ENCODE peak calls at places on chromosomes 12 and 14, in nine cellular contexts. J, V, F, L, E, T, O, S and A are unnamed samples.

GRCh38 chr12:10392394-10392930 is 2.6 kb upstream of the KLRK1 start:
- DNase-seq in J (no peak), V (no peak), F (peak; percentile 58), L (peak; percentile 88), E (peak; percentile 33), T (no peak), O (peak; percentile 77), S (peak; percentile 86), A (peak; percentile 74)

GRCh38 chr12:8687846-8688601 is 9.8 kb upstream of the RIMKLB start:
- DNase-seq in J (no peak), V (no peak), F (no peak), L (peak; percentile 79), E (peak; percentile 25), T (no peak), O (no peak), S (peak; percentile 80), A (peak; percentile 56)

GRCh38 chr12:31804185-31804504 is 75.3 kb upstream of the AMN1 start:
- DNase-seq in J (no peak), V (no peak), F (no peak), L (no peak), E (no peak), T (no peak), O (no peak), S (no peak), A (no peak)

GRCh38 chr14:36845346-36846042 is 183.8 kb downstream of the PAX9 start:
- DNase-seq in J (no peak), V (no peak), F (no peak), L (no peak), E (no peak), T (no peak), O (no peak), S (no peak), A (no peak)

GRCh38 chr14:77061630-77062029 is 33.1 kb upstream of the IRF2BPL start:
- DNase-seq in J (no peak), V (no peak), F (no peak), L (no peak), E (no peak), T (no peak), O (no peak), S (no peak), A (no peak)

GRCh38 chr12:103620395-103620794 is 33.3 kb downstream of the STAB2 start:
- DNase-seq in J (no peak), V (no peak), F (no peak), L (no peak), E (no peak), T (no peak), O (no peak), S (no peak), A (no peak)

GRCh38 chr14:78401866-78402265 is 231.7 kb downstream of the NRXN3 start:
- DNase-seq in J (no peak), V (no peak), F (no peak), L (peak; percentile 14), E (no peak), T (no peak), O (no peak), S (no peak), A (no peak)

GRCh38 chr14:100131181-100131580 is 28.3 kb downstream of the DEGS2 start:
- DNase-seq in J (no peak), V (no peak), F (no peak), L (no peak), E (peak; percentile 63), T (no peak), O (no peak), S (no peak), A (peak; percentile 56)

GRCh38 chr14:69005432-69006148 is 26.5 kb upstream of the ACTN1 start:
- DNase-seq in J (no peak), V (no peak), F (no peak), L (peak; percentile 88), E (peak; percentile 57), T (peak; percentile 56), O (no peak), S (peak; percentile 94), A (peak; percentile 53)

GRCh38 chr14:101862177-101862576 is 100.7 kb downstream of the PPP2R5C start:
- DNase-seq in J (no peak), V (no peak), F (no peak), L (no peak), E (no peak), T (no peak), O (no peak), S (peak; percentile 59), A (no peak)

GRCh38 chr12:52949413-52950331 is 754 bp downstream of the KRT18 start:
- DNase-seq in J (no peak), V (no peak), F (no peak), L (peak; percentile 93), E (peak; percentile 94), T (no peak), O (no peak), S (peak; percentile 97), A (peak; percentile 80)

GRCh38 chr12:116861331-116861730 is 19.9 kb downstream of the HRK start:
- DNase-seq in J (peak; percentile 22), V (peak; percentile 11), F (peak; percentile 49), L (no peak), E (no peak), T (no peak), O (peak; percentile 43), S (peak; percentile 93), A (no peak)

GRCh38 chr14:41605550-41606248 is 977 bp upstream of the LRFN5 start:
- DNase-seq in J (peak; percentile 10), V (no peak), F (no peak), L (no peak), E (no peak), T (no peak), O (no peak), S (no peak), A (no peak)

GRCh38 chr12:11499802-11500201 is 104.4 kb upstream of the PRB2 start:
- DNase-seq in J (no peak), V (no peak), F (no peak), L (no peak), E (no peak), T (no peak), O (no peak), S (no peak), A (no peak)

GRCh38 chr12:47748507-47748828 is 10.2 kb downstream of the RAPGEF3 start:
- DNase-seq in J (no peak), V (no peak), F (no peak), L (no peak), E (no peak), T (no peak), O (no peak), S (no peak), A (no peak)

GRCh38 chr12:48015954-48016353 is 11.7 kb upstream of the COL2A1 start:
- DNase-seq in J (no peak), V (no peak), F (no peak), L (no peak), E (no peak), T (no peak), O (no peak), S (no peak), A (no peak)

GRCh38 chr12:22310276-22310675 is 24.2 kb downstream of the ST8SIA1 start:
- DNase-seq in J (no peak), V (no peak), F (no peak), L (no peak), E (no peak), T (no peak), O (no peak), S (no peak), A (no peak)

GRCh38 chr14:69713127-69713800 is 53.7 kb upstream of the SRSF5 start:
- DNase-seq in J (no peak), V (no peak), F (no peak), L (peak; percentile 88), E (peak; percentile 69), T (no peak), O (no peak), S (no peak), A (no peak)

GRCh38 chr12:13007496-13008233 is 7.6 kb upstream of the HEBP1 start:
- DNase-seq in J (no peak), V (no peak), F (no peak), L (no peak), E (no peak), T (no peak), O (no peak), S (peak; percentile 17), A (no peak)

GRCh38 chr14:88140874-88141273 is 135.9 kb downstream of the GPR65 start:
- DNase-seq in J (no peak), V (no peak), F (no peak), L (no peak), E (no peak), T (no peak), O (no peak), S (no peak), A (no peak)

GRCh38 chr12:65139389-65139788 is 18.3 kb upstream of the WIF1 start:
- DNase-seq in J (no peak), V (no peak), F (no peak), L (no peak), E (no peak), T (no peak), O (no peak), S (no peak), A (no peak)

GRCh38 chr14:99589651-99590530 is 14.1 kb downstream of the CCDC85C start:
- DNase-seq in J (no peak), V (no peak), F (no peak), L (no peak), E (no peak), T (no peak), O (no peak), S (no peak), A (no peak)

GRCh38 chr12:34400986-34401658 is 378.8 kb downstream of the ALG10 start:
- DNase-seq in J (peak; percentile 7), V (no peak), F (peak; percentile 1), L (no peak), E (peak; percentile 2), T (peak; percentile 8), O (no peak), S (no peak), A (peak; percentile 14)

GRCh38 chr12:11877869-11878780 is 192.6 kb upstream of the BCL2L14 start:
- DNase-seq in J (no peak), V (no peak), F (no peak), L (peak; percentile 92), E (peak; percentile 64), T (no peak), O (no peak), S (peak; percentile 89), A (no peak)

GRCh38 chr12:14950421-14950820 is 11.0 kb downstream of the ARHGDIB start:
- DNase-seq in J (peak; percentile 20), V (no peak), F (peak; percentile 37), L (no peak), E (no peak), T (no peak), O (no peak), S (peak; percentile 23), A (no peak)

GRCh38 chr14:92108345-92109254 is 2.2 kb upstream of the ATXN3 start:
- DNase-seq in J (peak; percentile 27), V (no peak), F (peak; percentile 43), L (no peak), E (no peak), T (no peak), O (no peak), S (no peak), A (no peak)

GRCh38 chr14:43754838-43755237 is 752.2 kb downstream of the FSCB start:
- DNase-seq in J (no peak), V (no peak), F (no peak), L (no peak), E (no peak), T (no peak), O (no peak), S (no peak), A (no peak)

GRCh38 chr12:87704374-87704773 is 324.8 kb downstream of the C12orf50 start:
- DNase-seq in J (no peak), V (no peak), F (no peak), L (peak; percentile 33), E (no peak), T (no peak), O (no peak), S (no peak), A (no peak)

GRCh38 chr14:103472939-103473338 is 49.7 kb downstream of the CKB start:
- DNase-seq in J (no peak), V (no peak), F (no peak), L (no peak), E (no peak), T (no peak), O (no peak), S (peak; percentile 28), A (no peak)

GRCh38 chr12:27779837-27780611 is at the start of the genes KLHL42 and MANSC4:
- DNase-seq in J (peak; percentile 67), V (peak; percentile 63), F (peak; percentile 67), L (peak; percentile 72), E (peak; percentile 76), T (peak; percentile 30), O (no peak), S (peak; percentile 83), A (peak; percentile 68)